ENCODE peak calls at places on chromosomes 12 and 14, in six cellular contexts. L is stimulated activated CD8-positive, alpha-beta memory T cell treated with anti-CD3 and anti-CD28 coated beads, Interleukin-2, amount 100 ng/mL, for 48 hours; M is GDM1; X is tibial artery; A is T47D; V is neural crest cell. D is an unnamed sample.

GRCh38 chr12:69985656-69986055 is 160.6 kb downstream of the MYRFL start:
- DNase-seq in L (peak), M (no peak), X (no peak), A (peak), V (no peak), D (no peak)

GRCh38 chr12:57576613-57577160 is 14.3 kb upstream of the PIP4K2C start:
- DNase-seq in L (no peak), M (no peak), X (no peak), A (no peak), V (no peak), D (no peak)

GRCh38 chr12:80195143-80195726 is 95.9 kb downstream of the OTOGL start:
- DNase-seq in L (no peak), M (no peak), X (no peak), A (peak), V (peak), D (no peak)

GRCh38 chr14:88660056-88660455 is 97.2 kb downstream of the ZC3H14 start:
- DNase-seq in L (no peak), M (no peak), X (no peak), A (no peak), V (no peak), D (no peak)

GRCh38 chr12:109720152-109720855 is 6.7 kb downstream of the FAM222A start:
- DNase-seq in L (no peak), M (no peak), X (no peak), A (no peak), V (peak), D (no peak)

GRCh38 chr12:3704512-3705348 is 48.2 kb downstream of the CRACR2A start:
- DNase-seq in L (no peak), M (no peak), X (no peak), A (no peak), V (no peak), D (no peak)

GRCh38 chr12:8644345-8645248 is 18.0 kb downstream of the MFAP5 start:
- DNase-seq in L (no peak), M (no peak), X (no peak), A (no peak), V (no peak), D (no peak)

GRCh38 chr14:104954746-104955395 is 23.3 kb downstream of the AHNAK2 start:
- DNase-seq in L (no peak), M (no peak), X (peak), A (no peak), V (no peak), D (no peak)

GRCh38 chr12:55899035-55899434 is 28.7 kb downstream of the PYM1 start:
- DNase-seq in L (no peak), M (no peak), X (no peak), A (no peak), V (no peak), D (no peak)

GRCh38 chr14:101554991-101555668 is 6.2 kb upstream of the DIO3 start:
- DNase-seq in L (no peak), M (no peak), X (no peak), A (no peak), V (no peak), D (no peak)

GRCh38 chr12:19155981-19156734 is 26.6 kb downstream of the PLEKHA5 start:
- DNase-seq in L (no peak), M (no peak), X (no peak), A (no peak), V (no peak), D (no peak)

GRCh38 chr14:94031880-94032279 is 5.7 kb downstream of the OTUB2 start:
- DNase-seq in L (no peak), M (no peak), X (no peak), A (no peak), V (no peak), D (no peak)

GRCh38 chr12:132367401-132367851 is 38.0 kb upstream of the GALNT9 start:
- DNase-seq in L (no peak), M (no peak), X (no peak), A (no peak), V (no peak), D (no peak)

D was measured in KG1.